ENCODE peak calls at places on chromosome 7, in six cellular contexts. One of them, this sample, is unnamed.

GRCh38 chr7:141593134-141593533 is 41.9 kb downstream of the AGK start:
- DNase-seq in SK-N-SH: peak
- DNase-seq in A549: no peak
- DNase-seq in stomach: no peak
- DNase-seq in transverse colon: no peak
- DNase-seq in upper lobe of left lung: no peak
- DNase-seq in this sample: no peak

GRCh38 chr7:131331806-131332205 is 4.1 kb downstream of the MKLN1 start:
- DNase-seq in transverse colon: no peak
- DNase-seq in stomach: no peak
- DNase-seq in SK-N-SH: no peak
- DNase-seq in A549: no peak
- DNase-seq in upper lobe of left lung: no peak
- DNase-seq in this sample: no peak

GRCh38 chr7:40749877-40750276 is 615.1 kb downstream of the SUGCT start:
- DNase-seq in SK-N-SH: no peak
- DNase-seq in transverse colon: no peak
- DNase-seq in upper lobe of left lung: no peak
- DNase-seq in A549: no peak
- DNase-seq in stomach: no peak
- DNase-seq in this sample: no peak

GRCh38 chr7:37287093-37287492 is 161.6 kb downstream of the ELMO1 start:
- DNase-seq in SK-N-SH: peak
- DNase-seq in stomach: no peak
- DNase-seq in A549: no peak
- DNase-seq in transverse colon: no peak
- DNase-seq in upper lobe of left lung: no peak
- DNase-seq in this sample: no peak

GRCh38 chr7:139232893-139233292 is 1.9 kb downstream of the UBN2 start:
- DNase-seq in upper lobe of left lung: no peak
- DNase-seq in transverse colon: no peak
- DNase-seq in stomach: no peak
- DNase-seq in A549: peak
- DNase-seq in SK-N-SH: no peak
- DNase-seq in this sample: no peak

GRCh38 chr7:41916450-41916927 is 213.6 kb upstream of the INHBA start:
- DNase-seq in upper lobe of left lung: no peak
- DNase-seq in stomach: no peak
- DNase-seq in SK-N-SH: no peak
- DNase-seq in transverse colon: no peak
- DNase-seq in A549: peak
- DNase-seq in this sample: no peak

GRCh38 chr7:22094413-22095304 is 149.0 kb upstream of the CDCA7L start:
- DNase-seq in A549: no peak
- DNase-seq in upper lobe of left lung: no peak
- DNase-seq in SK-N-SH: no peak
- DNase-seq in stomach: no peak
- DNase-seq in transverse colon: no peak
- DNase-seq in this sample: no peak

GRCh38 chr7:71015260-71015900 is 116.6 kb upstream of the GALNT17 start:
- DNase-seq in upper lobe of left lung: no peak
- DNase-seq in SK-N-SH: no peak
- DNase-seq in stomach: no peak
- DNase-seq in transverse colon: peak
- DNase-seq in A549: no peak
- DNase-seq in this sample: no peak

GRCh38 chr7:66682350-66683093 is 53.8 kb downstream of the KCTD7 start:
- DNase-seq in transverse colon: no peak
- DNase-seq in SK-N-SH: peak
- DNase-seq in upper lobe of left lung: no peak
- DNase-seq in A549: peak
- DNase-seq in stomach: peak
- DNase-seq in this sample: no peak

GRCh38 chr7:34949356-34949755 is 87.9 kb downstream of the DPY19L1 start:
- DNase-seq in stomach: no peak
- DNase-seq in A549: no peak
- DNase-seq in SK-N-SH: no peak
- DNase-seq in transverse colon: no peak
- DNase-seq in upper lobe of left lung: no peak
- DNase-seq in this sample: no peak

GRCh38 chr7:116540743-116541142 is 15.9 kb downstream of the CAV1 start:
- DNase-seq in transverse colon: no peak
- DNase-seq in stomach: no peak
- DNase-seq in A549: peak
- DNase-seq in upper lobe of left lung: no peak
- DNase-seq in SK-N-SH: no peak
- DNase-seq in this sample: no peak

GRCh38 chr7:105429746-105430612 is 41.3 kb upstream of the SRPK2 start:
- DNase-seq in A549: peak
- DNase-seq in transverse colon: peak
- DNase-seq in stomach: peak
- DNase-seq in upper lobe of left lung: peak
- DNase-seq in SK-N-SH: peak
- DNase-seq in this sample: no peak

GRCh38 chr7:100429637-100430449 is at the start of gene MEPCE:
- DNase-seq in transverse colon: peak
- DNase-seq in stomach: peak
- DNase-seq in A549: peak
- DNase-seq in SK-N-SH: peak
- DNase-seq in upper lobe of left lung: peak
- DNase-seq in this sample: peak

GRCh38 chr7:45938626-45939302 is 17.7 kb upstream of the IGFBP3 start:
- DNase-seq in A549: no peak
- DNase-seq in upper lobe of left lung: no peak
- DNase-seq in stomach: no peak
- DNase-seq in SK-N-SH: no peak
- DNase-seq in transverse colon: no peak
- DNase-seq in this sample: peak

GRCh38 chr7:100034871-100035510 is 14.6 kb upstream of the ZSCAN21 start:
- DNase-seq in A549: no peak
- DNase-seq in transverse colon: no peak
- DNase-seq in upper lobe of left lung: no peak
- DNase-seq in SK-N-SH: no peak
- DNase-seq in stomach: no peak
- DNase-seq in this sample: no peak

GRCh38 chr7:55733584-55733983 is 129.0 kb downstream of the SEPTIN14 start:
- DNase-seq in transverse colon: no peak
- DNase-seq in A549: no peak
- DNase-seq in SK-N-SH: no peak
- DNase-seq in stomach: no peak
- DNase-seq in upper lobe of left lung: no peak
- DNase-seq in this sample: no peak

GRCh38 chr7:93011351-93012294 is 106.2 kb downstream of the SAMD9 start:
- DNase-seq in transverse colon: no peak
- DNase-seq in A549: no peak
- DNase-seq in stomach: no peak
- DNase-seq in upper lobe of left lung: no peak
- DNase-seq in SK-N-SH: no peak
- DNase-seq in this sample: no peak

GRCh38 chr7:115478426-115478825 is 552.1 kb downstream of the TFEC start:
- DNase-seq in SK-N-SH: no peak
- DNase-seq in upper lobe of left lung: no peak
- DNase-seq in transverse colon: no peak
- DNase-seq in stomach: no peak
- DNase-seq in A549: no peak
- DNase-seq in this sample: no peak

GRCh38 chr7:72334066-72334465 is 78.1 kb downstream of the CALN1 start:
- DNase-seq in upper lobe of left lung: no peak
- DNase-seq in A549: no peak
- DNase-seq in transverse colon: no peak
- DNase-seq in stomach: no peak
- DNase-seq in SK-N-SH: peak
- DNase-seq in this sample: no peak

GRCh38 chr7:92695308-92696261 is 105.4 kb upstream of the FAM133B start:
- DNase-seq in A549: peak
- DNase-seq in transverse colon: peak
- DNase-seq in upper lobe of left lung: peak
- DNase-seq in SK-N-SH: no peak
- DNase-seq in stomach: peak
- DNase-seq in this sample: no peak

GRCh38 chr7:22720791-22721786 is 5.9 kb upstream of the IL6 start:
- DNase-seq in upper lobe of left lung: no peak
- DNase-seq in transverse colon: no peak
- DNase-seq in A549: no peak
- DNase-seq in stomach: no peak
- DNase-seq in SK-N-SH: no peak
- DNase-seq in this sample: peak

GRCh38 chr7:94933256-94933990 is 26.0 kb downstream of the PPP1R9A start:
- DNase-seq in transverse colon: no peak
- DNase-seq in upper lobe of left lung: no peak
- DNase-seq in SK-N-SH: no peak
- DNase-seq in stomach: no peak
- DNase-seq in A549: no peak
- DNase-seq in this sample: no peak

GRCh38 chr7:520503-521161 is 986 bp upstream of the PDGFA start:
- DNase-seq in upper lobe of left lung: no peak
- DNase-seq in stomach: no peak
- DNase-seq in transverse colon: no peak
- DNase-seq in A549: no peak
- DNase-seq in SK-N-SH: no peak
- DNase-seq in this sample: no peak

GRCh38 chr7:28355553-28356319 is 56.6 kb upstream of the CREB5 start:
- DNase-seq in A549: no peak
- DNase-seq in SK-N-SH: no peak
- DNase-seq in transverse colon: no peak
- DNase-seq in stomach: no peak
- DNase-seq in upper lobe of left lung: no peak
- DNase-seq in this sample: peak

GRCh38 chr7:155593455-155594162 is 47.2 kb upstream of the CNPY1 start:
- DNase-seq in SK-N-SH: no peak
- DNase-seq in transverse colon: no peak
- DNase-seq in upper lobe of left lung: peak
- DNase-seq in stomach: peak
- DNase-seq in A549: no peak
- DNase-seq in this sample: no peak

GRCh38 chr7:6709808-6710207 is 3.1 kb upstream of the ZNF12 start:
- DNase-seq in stomach: no peak
- DNase-seq in SK-N-SH: no peak
- DNase-seq in upper lobe of left lung: no peak
- DNase-seq in A549: no peak
- DNase-seq in transverse colon: no peak
- DNase-seq in this sample: no peak

DNA sequence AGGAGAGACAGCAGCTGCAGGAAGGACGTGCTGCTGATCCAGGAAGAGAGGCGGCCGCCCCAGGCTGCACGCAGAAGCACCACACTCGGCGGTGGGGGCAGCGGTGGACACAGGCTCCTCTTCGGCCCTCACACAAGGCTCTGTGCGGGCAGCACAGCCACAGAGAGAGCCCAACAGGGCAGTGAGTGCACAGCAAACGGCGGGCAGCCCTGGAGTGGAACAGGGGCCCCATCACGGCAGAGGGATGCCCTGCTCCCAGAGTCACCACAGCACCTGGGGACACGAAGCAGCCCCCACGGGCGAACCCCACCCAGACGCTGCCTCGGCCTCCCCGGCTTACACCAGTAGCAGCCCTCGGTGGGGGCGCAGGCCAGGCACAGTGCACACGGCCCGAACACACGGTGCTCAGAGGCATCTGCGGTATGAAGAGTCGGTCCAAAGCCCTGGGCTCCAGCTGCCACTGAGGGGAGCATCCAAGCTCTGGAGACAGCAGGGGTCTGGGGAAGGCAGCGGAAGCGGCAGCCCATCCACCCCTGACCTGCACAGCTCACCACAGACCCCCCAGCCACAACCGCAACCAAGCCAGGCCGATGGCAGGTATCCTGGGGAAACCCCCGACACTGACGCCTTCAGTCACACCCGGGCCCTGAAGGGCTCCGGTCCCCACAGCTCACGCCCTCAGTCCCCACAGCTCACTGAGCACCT is 16.8 kb downstream of the NUDT1 start:
- DNase-seq in SK-N-SH: peak
- DNase-seq in A549: no peak
- DNase-seq in upper lobe of left lung: no peak
- DNase-seq in transverse colon: no peak
- DNase-seq in stomach: no peak
- DNase-seq in this sample: no peak
- TF ChIP-seq EP300 in SK-N-SH: no peak
- TF ChIP-seq EP300 in A549: no peak
- TF ChIP-seq EP300 in upper lobe of left lung: no peak
- TF ChIP-seq EP300 in transverse colon: no peak
- TF ChIP-seq EP300 in stomach: no peak
- TF ChIP-seq EP300 in this sample: no peak

DNA sequence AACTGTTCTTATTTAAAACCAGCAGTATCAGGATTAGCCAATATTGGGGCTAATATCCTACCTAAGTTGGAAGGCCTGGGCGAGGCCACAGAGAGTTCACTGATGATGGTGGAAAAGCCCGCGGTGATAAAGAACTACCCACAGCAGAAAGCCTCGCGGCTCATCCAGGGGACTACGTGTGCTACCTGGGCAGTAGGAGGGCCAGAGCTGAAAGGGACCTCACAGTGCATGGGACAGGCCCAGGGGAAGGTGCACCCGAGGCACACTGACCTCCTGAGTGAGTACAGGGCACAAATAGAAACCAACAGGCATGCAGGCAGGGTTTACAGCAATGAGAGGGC is 1.4 kb downstream of the WDR86 start:
- DNase-seq in stomach: no peak
- DNase-seq in upper lobe of left lung: no peak
- DNase-seq in SK-N-SH: no peak
- DNase-seq in transverse colon: no peak
- DNase-seq in A549: no peak
- DNase-seq in this sample: no peak
- H3K27ac ChIP-seq in stomach: no peak
- H3K27ac ChIP-seq in upper lobe of left lung: no peak
- H3K27ac ChIP-seq in SK-N-SH: no peak
- H3K27ac ChIP-seq in transverse colon: peak
- H3K27ac ChIP-seq in A549: peak
- H3K27ac ChIP-seq in this sample: peak

GRCh38 chr7:112462236-112462635 is 12.0 kb downstream of the IFRD1 start:
- DNase-seq in upper lobe of left lung: peak
- DNase-seq in transverse colon: peak
- DNase-seq in stomach: peak
- DNase-seq in A549: no peak
- DNase-seq in SK-N-SH: no peak
- DNase-seq in this sample: no peak
- TF ChIP-seq EP300 in upper lobe of left lung: peak
- TF ChIP-seq EP300 in transverse colon: no peak
- TF ChIP-seq EP300 in stomach: no peak
- TF ChIP-seq EP300 in A549: no peak
- TF ChIP-seq EP300 in SK-N-SH: no peak
- TF ChIP-seq EP300 in this sample: no peak

DNA sequence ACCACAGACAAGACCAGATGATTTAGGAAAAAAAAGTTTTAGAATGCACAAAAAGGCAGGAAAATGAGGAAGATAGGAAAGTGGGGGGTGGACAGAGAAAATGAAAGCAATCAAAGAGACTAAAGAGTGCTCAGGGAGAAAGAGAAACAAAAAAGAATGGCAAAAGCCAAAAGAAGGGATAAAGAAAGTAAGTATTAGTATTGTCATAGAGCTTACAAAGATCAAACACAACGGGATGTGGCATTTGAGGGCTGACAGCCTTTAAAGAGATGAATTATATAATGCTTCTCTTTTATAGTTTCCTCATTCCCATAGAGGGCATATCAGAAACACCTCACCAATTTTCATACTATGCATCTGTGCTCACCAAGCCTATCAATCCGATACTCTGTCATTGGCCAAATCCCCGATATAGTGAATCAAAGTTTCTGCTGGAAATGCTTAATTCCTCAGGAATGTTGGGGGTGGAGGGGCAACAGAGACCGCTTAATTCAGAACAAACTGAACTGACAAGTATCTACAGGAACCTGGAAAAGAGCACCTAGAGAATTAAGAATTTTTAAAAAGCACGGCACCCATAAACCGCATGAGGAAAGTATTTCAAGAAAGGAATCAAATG is 2.7 kb downstream of the COG5 start:
- DNase-seq in transverse colon: no peak
- DNase-seq in upper lobe of left lung: no peak
- DNase-seq in A549: no peak
- DNase-seq in SK-N-SH: no peak
- DNase-seq in stomach: no peak
- DNase-seq in this sample: no peak
- H3K27ac ChIP-seq in transverse colon: no peak
- H3K27ac ChIP-seq in upper lobe of left lung: no peak
- H3K27ac ChIP-seq in A549: no peak
- H3K27ac ChIP-seq in SK-N-SH: no peak
- H3K27ac ChIP-seq in stomach: peak
- H3K27ac ChIP-seq in this sample: no peak

This sample was measured in esophagus muscularis mucosa.